ENCODE peak calls at places on chromosomes 6 and 20, in five cellular contexts. One of them, this sample, is unnamed.

GRCh38 chr6:83636800-83637199 is 72.1 kb downstream of the SNAP91 start:
- DNase-seq in CD8-positive, alpha-beta T cell: no peak
- DNase-seq in pancreas: no peak
- DNase-seq in tibial artery: no peak
- DNase-seq in K562: no peak
- DNase-seq in this sample: no peak

GRCh38 chr20:37992802-37993538 is 40.3 kb downstream of the TTI1 start:
- DNase-seq in K562: peak; percentile 78
- DNase-seq in CD8-positive, alpha-beta T cell: no peak
- DNase-seq in tibial artery: no peak
- DNase-seq in pancreas: no peak
- DNase-seq in this sample: peak; percentile 33

GRCh38 chr6:34657307-34657978 is 39.1 kb downstream of the ILRUN start:
- DNase-seq in pancreas: peak; percentile 68
- DNase-seq in CD8-positive, alpha-beta T cell: no peak
- DNase-seq in K562: peak; percentile 49
- DNase-seq in tibial artery: no peak
- DNase-seq in this sample: peak; percentile 66

GRCh38 chr6:33007831-33008395 is 1.5 kb downstream of the HLA-DOA start:
- DNase-seq in pancreas: no peak
- DNase-seq in CD8-positive, alpha-beta T cell: no peak
- DNase-seq in tibial artery: no peak
- DNase-seq in K562: no peak
- DNase-seq in this sample: no peak

GRCh38 chr6:37222125-37222967 is 35.2 kb upstream of the TBC1D22B start:
- DNase-seq in tibial artery: peak; percentile 86
- DNase-seq in CD8-positive, alpha-beta T cell: peak; percentile 56
- DNase-seq in K562: peak; percentile 92
- DNase-seq in pancreas: peak; percentile 93
- DNase-seq in this sample: no peak

GRCh38 chr6:19803331-19804330 is 33.5 kb upstream of the ID4 start:
- DNase-seq in CD8-positive, alpha-beta T cell: no peak
- DNase-seq in tibial artery: no peak
- DNase-seq in pancreas: no peak
- DNase-seq in K562: no peak
- DNase-seq in this sample: no peak

GRCh38 chr6:40427196-40427595 is 160.0 kb downstream of the LRFN2 start:
- DNase-seq in K562: no peak
- DNase-seq in tibial artery: no peak
- DNase-seq in CD8-positive, alpha-beta T cell: no peak
- DNase-seq in pancreas: peak; percentile 58
- DNase-seq in this sample: no peak

GRCh38 chr6:63487123-63487813 is 85.0 kb upstream of the LOC128125822 start:
- DNase-seq in tibial artery: no peak
- DNase-seq in CD8-positive, alpha-beta T cell: no peak
- DNase-seq in K562: no peak
- DNase-seq in pancreas: no peak
- DNase-seq in this sample: no peak

GRCh38 chr6:159727717-159728440 is 573 bp downstream of the WTAP start:
- DNase-seq in tibial artery: no peak
- DNase-seq in CD8-positive, alpha-beta T cell: peak; percentile 28
- DNase-seq in K562: no peak
- DNase-seq in pancreas: no peak
- DNase-seq in this sample: no peak

GRCh38 chr20:61934716-61935530 is 130.8 kb downstream of the TAF4 start:
- DNase-seq in tibial artery: peak; percentile 24
- DNase-seq in pancreas: no peak
- DNase-seq in K562: no peak
- DNase-seq in CD8-positive, alpha-beta T cell: no peak
- DNase-seq in this sample: no peak

GRCh38 chr6:111589366-111589765 is 16.3 kb downstream of the TRAF3IP2 start:
- DNase-seq in tibial artery: peak; percentile 87
- DNase-seq in CD8-positive, alpha-beta T cell: no peak
- DNase-seq in pancreas: no peak
- DNase-seq in K562: no peak
- DNase-seq in this sample: no peak

GRCh38 chr20:48826883-48827771 is 672 bp downstream of the PREX1 start:
- DNase-seq in tibial artery: no peak
- DNase-seq in pancreas: no peak
- DNase-seq in CD8-positive, alpha-beta T cell: no peak
- DNase-seq in K562: no peak
- DNase-seq in this sample: no peak

GRCh38 chr6:13615802-13616140 is 636 bp downstream of the NOL7 start:
- DNase-seq in K562: peak; percentile 45
- DNase-seq in tibial artery: peak; percentile 74
- DNase-seq in CD8-positive, alpha-beta T cell: peak; percentile 29
- DNase-seq in pancreas: peak; percentile 34
- DNase-seq in this sample: no peak

GRCh38 chr20:25248501-25249172 is 752 bp downstream of the PYGB start:
- DNase-seq in K562: peak; percentile 53
- DNase-seq in pancreas: peak; percentile 47
- DNase-seq in CD8-positive, alpha-beta T cell: no peak
- DNase-seq in tibial artery: peak; percentile 73
- DNase-seq in this sample: no peak

GRCh38 chr6:41021832-41022231 is 17.2 kb downstream of the UNC5CL start:
- DNase-seq in pancreas: peak; percentile 68
- DNase-seq in K562: no peak
- DNase-seq in CD8-positive, alpha-beta T cell: no peak
- DNase-seq in tibial artery: no peak
- DNase-seq in this sample: no peak

GRCh38 chr6:32337166-32337805 is 34.4 kb downstream of the TSBP1 start:
- DNase-seq in K562: no peak
- DNase-seq in pancreas: no peak
- DNase-seq in CD8-positive, alpha-beta T cell: no peak
- DNase-seq in tibial artery: no peak
- DNase-seq in this sample: no peak

GRCh38 chr20:19992996-19993908 is 23.9 kb upstream of the NAA20 start:
- DNase-seq in K562: no peak
- DNase-seq in pancreas: peak; percentile 58
- DNase-seq in tibial artery: peak; percentile 79
- DNase-seq in CD8-positive, alpha-beta T cell: no peak
- DNase-seq in this sample: peak; percentile 65

GRCh38 chr6:43055966-43056365 is 2.3 kb upstream of the CUL7 start:
- DNase-seq in tibial artery: no peak
- DNase-seq in pancreas: no peak
- DNase-seq in CD8-positive, alpha-beta T cell: no peak
- DNase-seq in K562: no peak
- DNase-seq in this sample: no peak

GRCh38 chr6:43052225-43052841 is 1.3 kb downstream of the CUL7 start:
- DNase-seq in pancreas: no peak
- DNase-seq in K562: no peak
- DNase-seq in tibial artery: no peak
- DNase-seq in CD8-positive, alpha-beta T cell: no peak
- DNase-seq in this sample: no peak

GRCh38 chr6:43052842-43053544 is 658 bp downstream of the CUL7 start:
- DNase-seq in K562: no peak
- DNase-seq in pancreas: peak; percentile 27
- DNase-seq in tibial artery: no peak
- DNase-seq in CD8-positive, alpha-beta T cell: no peak
- DNase-seq in this sample: no peak

GRCh38 chr6:43053545-43054205 is at the start of gene CUL7:
- DNase-seq in K562: peak; percentile 97
- DNase-seq in pancreas: peak; percentile 93
- DNase-seq in CD8-positive, alpha-beta T cell: peak; percentile 88
- DNase-seq in tibial artery: peak; percentile 96
- DNase-seq in this sample: peak; percentile 85

DNA sequence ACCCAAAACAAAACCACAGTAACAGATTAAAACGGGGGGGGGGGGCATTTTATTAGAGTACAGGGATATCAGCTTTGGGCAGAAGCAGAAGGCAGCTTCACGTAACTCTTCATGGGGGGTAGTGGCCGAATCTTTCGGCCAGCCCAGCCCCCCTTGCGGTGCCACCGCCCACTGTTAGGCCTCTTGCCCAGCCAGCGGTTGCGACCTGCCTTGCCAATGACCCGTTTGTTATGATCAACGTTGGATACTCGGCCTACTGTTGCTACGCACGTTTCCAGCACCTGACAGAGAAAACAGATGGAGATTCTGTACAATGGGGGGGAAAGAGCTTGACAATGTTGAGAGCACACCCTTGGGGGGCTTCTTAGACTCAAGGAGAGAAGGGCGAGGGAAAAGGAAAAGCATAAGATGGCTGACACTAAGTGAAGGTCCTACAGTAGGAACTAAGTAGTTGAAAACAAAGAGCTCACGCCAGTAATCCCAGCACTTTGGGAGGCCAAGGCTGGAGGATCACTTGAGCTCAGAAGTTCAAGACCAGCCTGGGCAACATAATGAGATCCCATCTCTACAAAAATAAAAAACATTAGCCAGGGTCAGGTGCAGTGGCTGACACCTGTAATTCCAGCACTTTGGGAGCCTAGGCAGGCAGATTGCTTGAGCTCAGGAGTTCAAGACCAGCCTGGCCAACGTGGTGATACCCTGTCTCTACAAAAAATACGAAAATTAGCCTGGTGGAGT is 724 bp upstream of the CUL7 start:
- DNase-seq in pancreas: no peak
- DNase-seq in K562: no peak
- DNase-seq in tibial artery: no peak
- DNase-seq in CD8-positive, alpha-beta T cell: no peak
- DNase-seq in this sample: no peak
- TF ChIP-seq CTCF in pancreas: no peak
- TF ChIP-seq CTCF in K562: no peak
- TF ChIP-seq CTCF in tibial artery: no peak
- TF ChIP-seq CTCF in CD8-positive, alpha-beta T cell: no peak
- TF ChIP-seq CTCF in this sample: no peak

GRCh38 chr20:10537850-10538480 is 102.9 kb downstream of the SLX4IP start:
- DNase-seq in pancreas: no peak
- DNase-seq in CD8-positive, alpha-beta T cell: no peak
- DNase-seq in K562: no peak
- DNase-seq in tibial artery: no peak
- DNase-seq in this sample: no peak

GRCh38 chr20:10539818-10540553 is 104.9 kb downstream of the SLX4IP start:
- DNase-seq in pancreas: no peak
- DNase-seq in K562: no peak
- DNase-seq in CD8-positive, alpha-beta T cell: no peak
- DNase-seq in tibial artery: no peak
- DNase-seq in this sample: no peak

GRCh38 chr20:10538768-10539167 is 103.7 kb downstream of the SLX4IP start:
- DNase-seq in CD8-positive, alpha-beta T cell: no peak
- DNase-seq in tibial artery: no peak
- DNase-seq in K562: no peak
- DNase-seq in pancreas: no peak
- DNase-seq in this sample: no peak

GRCh38 chr20:10540636-10541493 is 105.8 kb downstream of the SLX4IP start:
- DNase-seq in K562: no peak
- DNase-seq in pancreas: no peak
- DNase-seq in CD8-positive, alpha-beta T cell: no peak
- DNase-seq in tibial artery: no peak
- DNase-seq in this sample: no peak

DNA sequence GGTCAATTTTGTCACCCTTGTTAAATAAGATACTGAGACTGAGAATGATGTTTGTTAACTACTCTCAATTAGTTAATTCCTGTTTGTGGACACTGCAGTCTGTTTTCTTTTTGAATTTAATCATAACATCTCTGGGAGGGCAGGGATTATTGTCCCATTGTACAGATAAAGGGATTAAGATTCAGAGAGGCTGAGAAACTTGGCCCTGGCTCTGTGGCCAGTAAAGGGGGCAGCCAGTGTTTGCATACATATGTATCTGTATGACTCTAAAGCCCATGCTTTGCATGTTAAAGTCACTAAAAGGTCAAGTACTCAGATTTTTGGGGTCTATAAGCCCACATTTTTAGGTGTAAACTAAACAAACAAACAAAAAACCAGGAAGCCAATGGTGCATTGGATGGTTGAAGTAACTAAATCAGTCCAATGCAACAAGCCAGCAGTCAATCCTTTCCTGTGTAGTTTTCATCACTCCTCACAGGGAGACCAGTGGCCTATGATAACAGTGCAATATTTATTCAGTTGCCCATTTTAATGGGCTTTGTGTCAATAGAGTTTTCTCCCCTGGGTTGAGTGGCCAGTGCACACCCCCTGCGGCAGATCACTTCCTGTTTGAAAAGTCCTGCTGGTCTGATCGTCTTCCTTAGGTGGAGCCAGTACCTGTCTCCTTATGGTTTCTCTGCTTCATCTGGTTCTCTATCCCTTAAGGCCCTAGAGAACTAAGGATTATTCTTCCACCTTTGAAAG is 106.7 kb downstream of the SLX4IP start:
- DNase-seq in tibial artery: no peak
- DNase-seq in pancreas: no peak
- DNase-seq in CD8-positive, alpha-beta T cell: no peak
- DNase-seq in K562: no peak
- DNase-seq in this sample: no peak
- H3K27ac ChIP-seq in tibial artery: no peak overlapping the region
- H3K27ac ChIP-seq in pancreas: no peak overlapping the region
- H3K27ac ChIP-seq in CD8-positive, alpha-beta T cell: no peak overlapping the region
- H3K27ac ChIP-seq in K562: no peak overlapping the region
- H3K27ac ChIP-seq in this sample: no peak overlapping the region

GRCh38 chr6:149990109-149990671 is 26.4 kb downstream of the ULBP1 start:
- DNase-seq in K562: no peak
- DNase-seq in pancreas: no peak
- DNase-seq in CD8-positive, alpha-beta T cell: no peak
- DNase-seq in tibial artery: peak; percentile 62
- DNase-seq in this sample: no peak
- H3K4me3 ChIP-seq in K562: no peak overlapping the region
- H3K4me3 ChIP-seq in pancreas: no peak overlapping the region
- H3K4me3 ChIP-seq in CD8-positive, alpha-beta T cell: peak overlapping the region; percentile 57
- H3K4me3 ChIP-seq in tibial artery: no peak overlapping the region
- H3K4me3 ChIP-seq in this sample: no peak overlapping the region

GRCh38 chr20:14332796-14333345 is 4.5 kb downstream of the FLRT3 start:
- DNase-seq in CD8-positive, alpha-beta T cell: no peak
- DNase-seq in tibial artery: no peak
- DNase-seq in K562: no peak
- DNase-seq in pancreas: no peak
- DNase-seq in this sample: no peak

GRCh38 chr20:14333734-14334133 is 3.7 kb downstream of the FLRT3 start:
- DNase-seq in pancreas: no peak
- DNase-seq in CD8-positive, alpha-beta T cell: no peak
- DNase-seq in K562: no peak
- DNase-seq in tibial artery: no peak
- DNase-seq in this sample: no peak

GRCh38 chr20:14335122-14335521 is 2.3 kb downstream of the FLRT3 start:
- DNase-seq in K562: no peak
- DNase-seq in CD8-positive, alpha-beta T cell: no peak
- DNase-seq in pancreas: no peak
- DNase-seq in tibial artery: no peak
- DNase-seq in this sample: no peak

GRCh38 chr20:14336667-14337066 is 745 bp downstream of the FLRT3 start:
- DNase-seq in CD8-positive, alpha-beta T cell: no peak
- DNase-seq in pancreas: no peak
- DNase-seq in tibial artery: no peak
- DNase-seq in K562: no peak
- DNase-seq in this sample: no peak

DNA sequence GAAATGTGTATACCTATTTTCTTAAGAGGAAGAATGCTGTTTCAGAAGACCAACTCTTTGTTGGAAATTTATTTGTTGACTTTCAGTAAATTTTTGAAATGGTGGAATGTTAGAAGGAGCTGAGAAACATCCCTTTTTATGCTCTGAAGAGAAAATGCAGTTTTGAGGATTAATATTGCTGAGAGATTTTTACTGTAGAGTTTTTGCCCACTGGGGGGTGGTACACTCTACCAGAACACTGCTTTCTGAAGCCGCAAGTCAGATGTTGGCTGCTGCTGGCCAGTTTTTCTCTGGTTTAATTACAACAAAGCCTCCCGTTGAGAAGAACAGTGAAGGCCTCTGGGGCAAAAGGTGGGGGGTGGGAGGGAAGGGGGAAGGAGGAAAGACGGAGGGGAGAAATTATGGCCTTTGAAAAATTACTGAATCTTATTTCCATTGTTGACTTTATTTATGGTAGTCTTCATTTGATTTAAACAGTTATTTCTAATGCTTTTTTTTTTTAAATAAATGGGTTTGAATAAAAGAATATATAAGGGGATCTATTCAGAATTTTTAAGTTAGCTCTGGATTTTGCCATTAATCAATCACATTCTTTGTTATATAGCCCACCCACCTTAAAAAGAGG is 3.0 kb downstream of the FLRT3 start:
- DNase-seq in pancreas: peak; percentile 13
- DNase-seq in tibial artery: no peak
- DNase-seq in CD8-positive, alpha-beta T cell: no peak
- DNase-seq in K562: no peak
- DNase-seq in this sample: peak; percentile 15
- TF ChIP-seq CTCF in pancreas: no peak
- TF ChIP-seq CTCF in tibial artery: peak; percentile 20
- TF ChIP-seq CTCF in CD8-positive, alpha-beta T cell: no peak
- TF ChIP-seq CTCF in K562: no peak
- TF ChIP-seq CTCF in this sample: peak; percentile 66

This sample was measured in AG04450.